ENCODE peak calls at places on chromosomes 16 and 17, in nine cellular contexts. F is ascending aorta, G is fibroblast of pulmonary artery, C is cardiac fibroblast, K is tibial artery, Q is GM12865, U is PC-3, X is AG04449, H is fibroblast of lung. E is an unnamed sample.

GRCh38 chr16:7526736-7527135 is 194.1 kb downstream of the RBFOX1 start:
- DNase-seq in F (no peak), G (no peak), C (no peak), K (no peak), Q (no peak), U (no peak), X (no peak), H (no peak), E (no peak)

GRCh38 chr17:63113167-63113566 is 147.1 kb downstream of the TANC2 start:
- DNase-seq in F (no peak), G (peak), C (peak), K (no peak), Q (no peak), U (peak), X (no peak), H (peak), E (no peak)

GRCh38 chr17:46772879-46773620 is 45.4 kb downstream of the WNT3 start:
- DNase-seq in F (no peak), G (no peak), C (no peak), K (peak), Q (no peak), U (no peak), X (no peak), H (no peak), E (no peak)

GRCh38 chr17:5378566-5379207 is 40.8 kb downstream of the NUP88 start:
- DNase-seq in F (no peak), G (no peak), C (no peak), K (no peak), Q (no peak), U (no peak), X (no peak), H (no peak), E (no peak)

GRCh38 chr16:7597677-7598076 is 265.0 kb downstream of the RBFOX1 start:
- DNase-seq in F (no peak), G (no peak), C (no peak), K (no peak), Q (no peak), U (no peak), X (no peak), H (no peak), E (no peak)

GRCh38 chr17:69030145-69030544 is 30.6 kb downstream of the ABCA9 start:
- DNase-seq in F (no peak), G (peak), C (no peak), K (no peak), Q (no peak), U (no peak), X (no peak), H (peak), E (no peak)

GRCh38 chr16:71526111-71526998 is at the start of gene CHST4:
- DNase-seq in F (no peak), G (peak), C (peak), K (no peak), Q (peak), U (no peak), X (no peak), H (peak), E (peak)

GRCh38 chr17:17712268-17712924 is 31.1 kb downstream of the RAI1 start:
- DNase-seq in F (no peak), G (peak), C (peak), K (no peak), Q (peak), U (peak), X (peak), H (peak), E (peak)

GRCh38 chr17:6496116-6496481 is 51.8 kb downstream of the PIMREG start:
- DNase-seq in F (no peak), G (no peak), C (no peak), K (peak), Q (peak), U (no peak), X (no peak), H (no peak), E (no peak)

GRCh38 chr17:74603032-74603635 is 11.1 kb upstream of the CD300LD start:
- DNase-seq in F (no peak), G (no peak), C (no peak), K (no peak), Q (no peak), U (no peak), X (no peak), H (no peak), E (no peak)

GRCh38 chr16:73173396-73173795 is 125.5 kb upstream of the ZFHX3 start:
- DNase-seq in F (no peak), G (no peak), C (no peak), K (no peak), Q (no peak), U (no peak), X (no peak), H (peak), E (no peak)

GRCh38 chr16:71320021-71320420 is 30.8 kb upstream of the CMTR2 start:
- DNase-seq in F (no peak), G (no peak), C (no peak), K (no peak), Q (no peak), U (no peak), X (no peak), H (no peak), E (no peak)

GRCh38 chr16:89009343-89010209 is 32.6 kb upstream of the CBFA2T3 start:
- DNase-seq in F (no peak), G (peak), C (peak), K (peak), Q (peak), U (peak), X (no peak), H (no peak), E (no peak)

GRCh38 chr17:40177275-40177874 is at the start of gene RAPGEFL1:
- DNase-seq in F (no peak), G (peak), C (peak), K (peak), Q (peak), U (no peak), X (no peak), H (peak), E (no peak)

GRCh38 chr16:85461814-85462404 is 151.2 kb upstream of the GSE1 start:
- DNase-seq in F (no peak), G (peak), C (peak), K (no peak), Q (no peak), U (no peak), X (no peak), H (peak), E (no peak)

GRCh38 chr16:79691001-79691400 is 90.5 kb upstream of the MAF start:
- DNase-seq in F (no peak), G (no peak), C (no peak), K (no peak), Q (no peak), U (no peak), X (no peak), H (no peak), E (no peak)

GRCh38 chr17:69690531-69690930 is 276.0 kb downstream of the MAP2K6 start:
- DNase-seq in F (no peak), G (peak), C (no peak), K (no peak), Q (no peak), U (no peak), X (no peak), H (peak), E (no peak)

GRCh38 chr16:30786115-30786935 is 680 bp downstream of the ZNF629 start:
- DNase-seq in F (no peak), G (peak), C (peak), K (no peak), Q (no peak), U (peak), X (no peak), H (peak), E (no peak)

GRCh38 chr16:3771513-3771912 is 54.2 kb upstream of the TRAP1 start:
- DNase-seq in F (no peak), G (no peak), C (peak), K (no peak), Q (no peak), U (peak), X (no peak), H (no peak), E (no peak)

GRCh38 chr17:61504697-61505096 is 52.5 kb downstream of the TBX4 start:
- DNase-seq in F (no peak), G (peak), C (peak), K (no peak), Q (no peak), U (peak), X (peak), H (peak), E (peak)

GRCh38 chr16:13540771-13541170 is 379.2 kb upstream of the ERCC4 start:
- DNase-seq in F (no peak), G (no peak), C (no peak), K (no peak), Q (no peak), U (no peak), X (no peak), H (no peak), E (no peak)

GRCh38 chr17:73400915-73401545 is 89.2 kb upstream of the CDC42EP4 start:
- DNase-seq in F (no peak), G (no peak), C (no peak), K (no peak), Q (no peak), U (no peak), X (no peak), H (no peak), E (no peak)

GRCh38 chr17:65463242-65463641 is 98.2 kb downstream of the AXIN2 start:
- DNase-seq in F (peak), G (peak), C (peak), K (peak), Q (no peak), U (no peak), X (no peak), H (peak), E (no peak)

GRCh38 chr17:57530508-57530907 is 214.6 kb downstream of the CCDC182 start:
- DNase-seq in F (no peak), G (peak), C (no peak), K (no peak), Q (no peak), U (no peak), X (no peak), H (no peak), E (no peak)

GRCh38 chr16:5056347-5056746 is 9.4 kb downstream of the C16orf89 start:
- DNase-seq in F (no peak), G (no peak), C (peak), K (no peak), Q (peak), U (peak), X (no peak), H (no peak), E (no peak)

GRCh38 chr16:2692948-2693651 is 10.8 kb downstream of the KCTD5 start:
- DNase-seq in F (no peak), G (no peak), C (no peak), K (no peak), Q (no peak), U (no peak), X (no peak), H (peak), E (peak)

GRCh38 chr16:54694651-54695050 is 236.0 kb upstream of the IRX5 start:
- DNase-seq in F (no peak), G (no peak), C (peak), K (no peak), Q (no peak), U (no peak), X (no peak), H (no peak), E (no peak)

GRCh38 chr16:4373909-4374742 is 2.5 kb downstream of the VASN start:
- DNase-seq in F (no peak), G (peak), C (peak), K (peak), Q (no peak), U (peak), X (peak), H (peak), E (peak)

DNA sequence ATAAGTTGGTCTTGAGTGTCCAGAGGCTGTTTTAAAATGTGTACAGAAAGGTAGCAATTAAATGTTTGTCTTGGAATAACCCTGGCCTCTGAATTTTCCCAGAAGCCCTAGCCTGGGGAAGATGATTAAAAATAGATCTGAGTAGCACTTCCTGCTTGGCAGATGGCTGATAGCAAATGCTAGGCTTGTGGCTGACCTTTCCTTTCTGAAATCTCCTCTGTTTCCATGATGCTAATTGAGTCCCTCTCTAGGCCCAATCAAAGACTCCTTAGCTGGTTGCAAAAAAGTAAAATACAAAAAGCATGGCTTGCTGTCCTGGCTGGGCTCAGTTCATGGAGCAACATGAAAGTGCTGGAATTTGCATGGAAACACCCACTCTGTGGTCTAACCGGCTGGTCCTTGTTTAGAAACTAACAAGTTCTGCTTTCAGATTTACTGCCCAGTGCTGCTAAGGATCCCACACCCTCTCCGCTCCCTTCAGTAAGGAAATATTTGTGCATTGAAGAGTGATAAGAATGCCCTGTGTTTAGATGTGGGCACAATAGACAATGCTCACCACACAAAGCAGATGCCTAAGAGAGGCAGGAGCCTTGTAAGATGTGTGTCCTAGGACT is 40.8 kb downstream of the YPEL2 start:
- DNase-seq in F (no peak), G (peak), C (peak), K (peak), Q (peak), U (no peak), X (no peak), H (peak), E (no peak)
- H3K4me3 ChIP-seq in F (peak), G (no peak), C (no peak), K (peak), Q (peak), U (no peak), X (no peak), H (no peak), E (no peak)

GRCh38 chr16:62213763-62214162 is 177.5 kb upstream of the CDH8 start:
- DNase-seq in F (no peak), G (no peak), C (no peak), K (no peak), Q (peak), U (no peak), X (no peak), H (no peak), E (no peak)
- TF ChIP-seq CTCF in F (no peak), G (no peak), C (no peak), K (no peak), Q (peak), U (peak), X (no peak), H (no peak), E (peak)

GRCh38 chr17:44000871-44001460 is 3.5 kb upstream of the NAGS start:
- DNase-seq in F (no peak), G (no peak), C (no peak), K (no peak), Q (no peak), U (no peak), X (no peak), H (no peak), E (no peak)
- H3K4me3 ChIP-seq in F (no peak), G (no peak), C (no peak), K (no peak), Q (no peak), U (no peak), X (no peak), H (no peak), E (no peak)

GRCh38 chr17:1455291-1455747 is 713 bp downstream of the CRK start:
- DNase-seq in F (no peak), G (peak), C (peak), K (peak), Q (peak), U (peak), X (no peak), H (peak), E (no peak)
- TF ChIP-seq CTCF in F (peak), G (peak), C (peak), K (peak), Q (peak), U (peak), X (peak), H (peak), E (peak)

GRCh38 chr17:795721-796120 is 13.6 kb downstream of the MRM3 start:
- DNase-seq in F (no peak), G (no peak), C (no peak), K (no peak), Q (no peak), U (no peak), X (no peak), H (no peak), E (no peak)

GRCh38 chr17:796609-797008 is 14.5 kb downstream of the MRM3 start:
- DNase-seq in F (no peak), G (no peak), C (no peak), K (peak), Q (no peak), U (no peak), X (no peak), H (no peak), E (no peak)

GRCh38 chr17:794876-795275 is 12.7 kb downstream of the MRM3 start:
- DNase-seq in F (no peak), G (peak), C (peak), K (peak), Q (peak), U (peak), X (no peak), H (peak), E (peak)

GRCh38 chr17:797236-797635 is 15.1 kb downstream of the MRM3 start:
- DNase-seq in F (no peak), G (no peak), C (no peak), K (no peak), Q (no peak), U (no peak), X (no peak), H (no peak), E (no peak)

DNA sequence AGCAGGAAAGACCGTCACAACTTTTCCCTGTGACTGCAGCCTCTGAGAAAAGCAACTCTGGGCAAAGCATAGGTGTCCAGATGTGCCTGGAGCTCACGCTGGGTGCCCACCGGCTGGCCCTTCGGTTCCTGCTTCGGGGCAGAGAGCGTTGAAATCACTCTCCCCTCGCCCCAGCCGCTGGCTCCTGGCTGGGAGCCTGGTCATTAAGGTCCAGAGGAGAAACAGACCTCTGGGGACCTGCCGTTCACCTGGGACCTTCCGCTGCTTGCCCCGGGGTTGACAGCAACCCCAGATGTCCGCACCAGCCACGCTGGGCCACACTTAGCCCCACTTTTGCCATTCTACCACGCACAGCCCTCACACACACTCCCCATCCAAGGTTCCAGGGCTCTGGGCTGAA is 13.1 kb downstream of the MRM3 start:
- DNase-seq in F (no peak), G (no peak), C (no peak), K (no peak), Q (no peak), U (no peak), X (no peak), H (no peak), E (no peak)
- H3K4me3 ChIP-seq in F (no peak), G (peak), C (peak), K (peak), Q (no peak), U (peak), X (peak), H (no peak), E (no peak)

GRCh38 chr16:65178151-65178550 is 56.3 kb upstream of the CDH11 start:
- DNase-seq in F (no peak), G (peak), C (peak), K (no peak), Q (no peak), U (peak), X (no peak), H (peak), E (no peak)
- TF ChIP-seq CTCF in F (no peak), G (no peak), C (no peak), K (no peak), Q (no peak), U (no peak), X (no peak), H (no peak), E (no peak)

DNA sequence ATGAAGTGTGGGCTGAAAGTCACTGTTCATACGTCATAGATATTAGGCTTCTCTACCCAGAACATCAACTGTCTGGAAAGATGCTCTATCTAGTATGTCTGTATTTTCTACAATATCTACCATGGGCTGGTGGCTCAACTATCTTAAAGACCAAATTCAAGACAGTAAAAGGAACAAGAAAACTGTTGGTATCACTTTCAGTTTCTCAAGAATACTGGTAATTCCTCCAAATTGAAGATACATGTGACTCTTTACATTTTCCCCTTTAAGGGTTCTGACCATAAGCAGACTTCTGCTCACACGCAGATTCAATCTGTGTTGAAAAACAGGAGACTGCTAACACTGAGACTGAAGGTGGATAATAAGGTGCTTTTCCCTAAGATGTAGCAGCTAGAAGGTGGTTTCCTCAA is 24.2 kb downstream of the XPO6 start:
- DNase-seq in F (no peak), G (no peak), C (no peak), K (no peak), Q (peak), U (no peak), X (no peak), H (no peak), E (no peak)
- H3K4me3 ChIP-seq in F (no peak), G (no peak), C (no peak), K (no peak), Q (peak), U (no peak), X (no peak), H (no peak), E (no peak)

GRCh38 chr16:75482434-75483205 is 12.6 kb downstream of the CHST6 start:
- DNase-seq in F (no peak), G (no peak), C (no peak), K (no peak), Q (no peak), U (no peak), X (no peak), H (no peak), E (no peak)

GRCh38 chr16:75483222-75483621 is 12.0 kb downstream of the CHST6 start:
- DNase-seq in F (no peak), G (no peak), C (peak), K (no peak), Q (no peak), U (peak), X (no peak), H (no peak), E (no peak)

GRCh38 chr16:75479421-75479990 is 15.0 kb upstream of the TMEM170A start:
- DNase-seq in F (no peak), G (no peak), C (no peak), K (no peak), Q (no peak), U (no peak), X (no peak), H (no peak), E (no peak)

GRCh38 chr16:75478480-75479345 is 14.2 kb upstream of the TMEM170A start:
- DNase-seq in F (no peak), G (no peak), C (no peak), K (no peak), Q (no peak), U (no peak), X (no peak), H (no peak), E (no peak)

DNA sequence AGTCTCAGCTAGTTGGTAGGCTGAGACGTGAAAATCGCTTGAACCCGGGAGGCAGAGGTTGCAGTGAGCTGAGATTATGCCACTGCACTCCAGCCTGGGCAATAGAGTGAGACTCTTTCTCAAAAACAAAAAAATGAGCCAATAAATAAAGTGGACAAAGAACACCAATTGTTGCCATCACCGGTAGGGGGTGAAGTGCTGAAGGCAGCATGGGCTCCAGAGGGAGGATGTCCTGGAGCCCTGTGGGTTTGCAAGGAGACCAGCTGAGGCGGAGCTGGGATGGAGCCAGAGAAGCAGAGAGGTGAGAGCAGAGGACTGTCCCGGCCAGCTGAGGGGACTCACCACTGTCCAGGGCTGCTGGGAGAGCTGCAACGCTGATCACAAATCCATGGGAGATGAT is 13.8 kb downstream of the CHST6 start:
- DNase-seq in F (no peak), G (no peak), C (no peak), K (peak), Q (no peak), U (no peak), X (no peak), H (no peak), E (no peak)
- TF ChIP-seq CTCF in F (no peak), G (no peak), C (no peak), K (no peak), Q (no peak), U (no peak), X (no peak), H (no peak), E (no peak)